ENCODE peak calls at places on chromosomes 12 and 14, in six cellular contexts. One of them, this sample, is unnamed.

GRCh38 chr12:47121146-47121545 is 41.4 kb upstream of the AMIGO2 start:
- DNase-seq in left lung: no peak
- DNase-seq in iPS-NIHi11: no peak
- DNase-seq in activated CD4-positive, alpha-beta T cell treated with anti-CD3 and anti-CD28 coated beads, Interleukin-2, amount 50 U/mL, for 48 hours: no peak
- DNase-seq in RKO: no peak
- DNase-seq in NCI-H345: no peak
- DNase-seq in this sample: peak

GRCh38 chr12:751828-752672 is at the start of gene WNK1:
- DNase-seq in left lung: peak
- DNase-seq in RKO: peak
- DNase-seq in activated CD4-positive, alpha-beta T cell treated with anti-CD3 and anti-CD28 coated beads, Interleukin-2, amount 50 U/mL, for 48 hours: peak
- DNase-seq in iPS-NIHi11: peak
- DNase-seq in NCI-H345: peak
- DNase-seq in this sample: peak

GRCh38 chr14:100691395-100692025 is 35.2 kb upstream of the DLK1 start:
- DNase-seq in activated CD4-positive, alpha-beta T cell treated with anti-CD3 and anti-CD28 coated beads, Interleukin-2, amount 50 U/mL, for 48 hours: no peak
- DNase-seq in NCI-H345: peak
- DNase-seq in iPS-NIHi11: no peak
- DNase-seq in RKO: peak
- DNase-seq in left lung: peak
- DNase-seq in this sample: no peak

GRCh38 chr12:81502912-81503695 is 256.0 kb downstream of the PPFIA2 start:
- DNase-seq in NCI-H345: no peak
- DNase-seq in RKO: peak
- DNase-seq in left lung: no peak
- DNase-seq in iPS-NIHi11: no peak
- DNase-seq in activated CD4-positive, alpha-beta T cell treated with anti-CD3 and anti-CD28 coated beads, Interleukin-2, amount 50 U/mL, for 48 hours: no peak
- DNase-seq in this sample: no peak

GRCh38 chr14:75042040-75042439 is 9.2 kb downstream of the MLH3 start:
- DNase-seq in activated CD4-positive, alpha-beta T cell treated with anti-CD3 and anti-CD28 coated beads, Interleukin-2, amount 50 U/mL, for 48 hours: no peak
- DNase-seq in NCI-H345: no peak
- DNase-seq in iPS-NIHi11: no peak
- DNase-seq in left lung: no peak
- DNase-seq in RKO: no peak
- DNase-seq in this sample: peak

GRCh38 chr14:105153739-105154475 is 14.7 kb downstream of the JAG2 start:
- DNase-seq in iPS-NIHi11: no peak
- DNase-seq in RKO: no peak
- DNase-seq in activated CD4-positive, alpha-beta T cell treated with anti-CD3 and anti-CD28 coated beads, Interleukin-2, amount 50 U/mL, for 48 hours: no peak
- DNase-seq in NCI-H345: no peak
- DNase-seq in left lung: no peak
- DNase-seq in this sample: no peak

GRCh38 chr12:1611775-1612174 is 17.3 kb upstream of the WNT5B start:
- DNase-seq in left lung: no peak
- DNase-seq in RKO: no peak
- DNase-seq in activated CD4-positive, alpha-beta T cell treated with anti-CD3 and anti-CD28 coated beads, Interleukin-2, amount 50 U/mL, for 48 hours: no peak
- DNase-seq in iPS-NIHi11: no peak
- DNase-seq in NCI-H345: peak
- DNase-seq in this sample: no peak

GRCh38 chr12:74539261-74539660 is 1.6 kb downstream of the ATXN7L3B start:
- DNase-seq in activated CD4-positive, alpha-beta T cell treated with anti-CD3 and anti-CD28 coated beads, Interleukin-2, amount 50 U/mL, for 48 hours: no peak
- DNase-seq in left lung: no peak
- DNase-seq in iPS-NIHi11: no peak
- DNase-seq in NCI-H345: no peak
- DNase-seq in RKO: no peak
- DNase-seq in this sample: peak

GRCh38 chr12:66514581-66514980 is 164.3 kb downstream of the GRIP1 start:
- DNase-seq in left lung: no peak
- DNase-seq in RKO: peak
- DNase-seq in activated CD4-positive, alpha-beta T cell treated with anti-CD3 and anti-CD28 coated beads, Interleukin-2, amount 50 U/mL, for 48 hours: no peak
- DNase-seq in NCI-H345: no peak
- DNase-seq in iPS-NIHi11: no peak
- DNase-seq in this sample: no peak

GRCh38 chr14:85437143-85437542 is 92.8 kb upstream of the FLRT2 start:
- DNase-seq in iPS-NIHi11: no peak
- DNase-seq in activated CD4-positive, alpha-beta T cell treated with anti-CD3 and anti-CD28 coated beads, Interleukin-2, amount 50 U/mL, for 48 hours: no peak
- DNase-seq in left lung: no peak
- DNase-seq in NCI-H345: no peak
- DNase-seq in RKO: no peak
- DNase-seq in this sample: no peak

GRCh38 chr14:20460458-20461229 is 590 bp downstream of the PIP4P1 start:
- DNase-seq in iPS-NIHi11: peak
- DNase-seq in RKO: peak
- DNase-seq in activated CD4-positive, alpha-beta T cell treated with anti-CD3 and anti-CD28 coated beads, Interleukin-2, amount 50 U/mL, for 48 hours: peak
- DNase-seq in NCI-H345: peak
- DNase-seq in left lung: peak
- DNase-seq in this sample: no peak

GRCh38 chr14:74085047-74085637 is 386 bp downstream of the LIN52 start:
- DNase-seq in activated CD4-positive, alpha-beta T cell treated with anti-CD3 and anti-CD28 coated beads, Interleukin-2, amount 50 U/mL, for 48 hours: peak
- DNase-seq in left lung: no peak
- DNase-seq in RKO: peak
- DNase-seq in iPS-NIHi11: peak
- DNase-seq in NCI-H345: peak
- DNase-seq in this sample: peak

GRCh38 chr12:67774983-67775587 is 126.5 kb downstream of the DYRK2 start:
- DNase-seq in RKO: no peak
- DNase-seq in iPS-NIHi11: no peak
- DNase-seq in left lung: no peak
- DNase-seq in activated CD4-positive, alpha-beta T cell treated with anti-CD3 and anti-CD28 coated beads, Interleukin-2, amount 50 U/mL, for 48 hours: no peak
- DNase-seq in NCI-H345: no peak
- DNase-seq in this sample: no peak

GRCh38 chr14:53509227-53509822 is 356.2 kb upstream of the DDHD1 start:
- DNase-seq in iPS-NIHi11: no peak
- DNase-seq in activated CD4-positive, alpha-beta T cell treated with anti-CD3 and anti-CD28 coated beads, Interleukin-2, amount 50 U/mL, for 48 hours: no peak
- DNase-seq in RKO: no peak
- DNase-seq in left lung: peak
- DNase-seq in NCI-H345: peak
- DNase-seq in this sample: no peak

GRCh38 chr12:125300249-125300648 is 235.0 kb downstream of the AACS start:
- DNase-seq in iPS-NIHi11: no peak
- DNase-seq in activated CD4-positive, alpha-beta T cell treated with anti-CD3 and anti-CD28 coated beads, Interleukin-2, amount 50 U/mL, for 48 hours: no peak
- DNase-seq in RKO: no peak
- DNase-seq in NCI-H345: no peak
- DNase-seq in left lung: no peak
- DNase-seq in this sample: no peak

GRCh38 chr12:114817491-114818440 is 133.8 kb upstream of the TBX3 start:
- DNase-seq in RKO: no peak
- DNase-seq in NCI-H345: no peak
- DNase-seq in left lung: no peak
- DNase-seq in iPS-NIHi11: no peak
- DNase-seq in activated CD4-positive, alpha-beta T cell treated with anti-CD3 and anti-CD28 coated beads, Interleukin-2, amount 50 U/mL, for 48 hours: no peak
- DNase-seq in this sample: no peak

GRCh38 chr14:99758121-99758871 is 34.9 kb upstream of the EML1 start:
- DNase-seq in NCI-H345: no peak
- DNase-seq in iPS-NIHi11: peak
- DNase-seq in RKO: peak
- DNase-seq in activated CD4-positive, alpha-beta T cell treated with anti-CD3 and anti-CD28 coated beads, Interleukin-2, amount 50 U/mL, for 48 hours: peak
- DNase-seq in left lung: peak
- DNase-seq in this sample: no peak

This sample was measured in SK-MEL-5.